ENCODE peak calls at places on chromosomes 5 and 9, in nine cellular contexts. N is fibroblast of lung, T is GM23248, S is neuronal stem cell, L is SK-N-SH, B is PC-3, C is endothelial cell of umbilical vein, V is MM.1S, Y is HepG2. G is an unnamed sample.

GRCh38 chr9:12464910-12465512 is 228.2 kb upstream of the TYRP1 start:
- DNase-seq in N (peak), T (peak), S (peak), L (peak), B (peak), C (peak), V (peak), Y (peak), G (peak)

GRCh38 chr5:134451618-134452505 is 40.2 kb upstream of the CDKN2AIPNL start:
- DNase-seq in N (peak), T (peak), S (no peak), L (no peak), B (peak), C (peak), V (no peak), Y (no peak), G (no peak)

GRCh38 chr5:178189433-178189832 is 2.3 kb upstream of the GMCL2 start:
- DNase-seq in N (no peak), T (no peak), S (no peak), L (no peak), B (no peak), C (no peak), V (no peak), Y (no peak), G (no peak)

GRCh38 chr9:14096182-14096922 is 217.6 kb downstream of the NFIB start:
- DNase-seq in N (peak), T (peak), S (no peak), L (peak), B (no peak), C (peak), V (no peak), Y (no peak), G (peak)

GRCh38 chr5:56019306-56020272 is 24.8 kb upstream of the IL6ST start:
- DNase-seq in N (no peak), T (peak), S (no peak), L (no peak), B (no peak), C (no peak), V (peak), Y (no peak), G (peak)

GRCh38 chr9:125997510-125997823 is 250.3 kb downstream of the PBX3 start:
- DNase-seq in N (no peak), T (no peak), S (no peak), L (no peak), B (no peak), C (no peak), V (no peak), Y (no peak), G (no peak)

GRCh38 chr9:88692837-88693236 is 157.9 kb downstream of the NXNL2 start:
- DNase-seq in N (no peak), T (no peak), S (no peak), L (no peak), B (no peak), C (no peak), V (no peak), Y (no peak), G (no peak)

GRCh38 chr9:134324359-134325095 is 1.7 kb upstream of the RXRA start:
- DNase-seq in N (peak), T (no peak), S (no peak), L (no peak), B (peak), C (no peak), V (no peak), Y (no peak), G (no peak)

GRCh38 chr5:36692791-36693763 is 86.7 kb downstream of the SLC1A3 start:
- DNase-seq in N (peak), T (peak), S (peak), L (peak), B (peak), C (peak), V (peak), Y (peak), G (no peak)

DNA sequence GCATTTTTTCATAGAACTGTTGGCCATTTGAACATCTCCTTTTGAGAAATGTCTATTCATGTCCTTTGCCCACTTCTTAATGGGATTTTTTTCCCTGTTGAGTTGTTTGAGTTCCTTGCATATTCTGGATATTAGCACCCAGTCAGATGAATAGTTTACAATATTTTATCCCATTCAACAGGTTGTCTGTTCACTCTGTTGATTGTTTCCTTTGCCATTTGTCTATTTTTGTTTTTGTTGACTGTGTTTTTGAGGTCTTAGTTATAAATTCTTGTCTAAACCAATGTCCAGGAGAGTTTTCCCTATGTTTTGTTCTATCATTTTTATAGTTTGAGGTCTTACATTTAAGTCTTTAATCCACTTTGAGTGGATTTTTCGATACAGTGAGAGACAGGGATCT is 139.0 kb upstream of the TNPO1 start:
- DNase-seq in N (no peak), T (no peak), S (no peak), L (no peak), B (no peak), C (no peak), V (no peak), Y (no peak), G (no peak)
- H3K9ac ChIP-seq in N (no peak), T (no peak), S (no peak), L (no peak), B (no peak), C (no peak), V (no peak), Y (no peak), G (no peak)

GRCh38 chr5:67986761-67987160 is 228.8 kb upstream of the PIK3R1 start:
- DNase-seq in N (no peak), T (no peak), S (no peak), L (no peak), B (no peak), C (no peak), V (no peak), Y (no peak), G (no peak)

GRCh38 chr5:67984546-67984945 is 231.0 kb upstream of the PIK3R1 start:
- DNase-seq in N (no peak), T (peak), S (no peak), L (no peak), B (no peak), C (no peak), V (no peak), Y (no peak), G (no peak)

GRCh38 chr5:67985686-67986387 is 229.7 kb upstream of the PIK3R1 start:
- DNase-seq in N (peak), T (peak), S (no peak), L (no peak), B (no peak), C (no peak), V (no peak), Y (no peak), G (no peak)

DNA sequence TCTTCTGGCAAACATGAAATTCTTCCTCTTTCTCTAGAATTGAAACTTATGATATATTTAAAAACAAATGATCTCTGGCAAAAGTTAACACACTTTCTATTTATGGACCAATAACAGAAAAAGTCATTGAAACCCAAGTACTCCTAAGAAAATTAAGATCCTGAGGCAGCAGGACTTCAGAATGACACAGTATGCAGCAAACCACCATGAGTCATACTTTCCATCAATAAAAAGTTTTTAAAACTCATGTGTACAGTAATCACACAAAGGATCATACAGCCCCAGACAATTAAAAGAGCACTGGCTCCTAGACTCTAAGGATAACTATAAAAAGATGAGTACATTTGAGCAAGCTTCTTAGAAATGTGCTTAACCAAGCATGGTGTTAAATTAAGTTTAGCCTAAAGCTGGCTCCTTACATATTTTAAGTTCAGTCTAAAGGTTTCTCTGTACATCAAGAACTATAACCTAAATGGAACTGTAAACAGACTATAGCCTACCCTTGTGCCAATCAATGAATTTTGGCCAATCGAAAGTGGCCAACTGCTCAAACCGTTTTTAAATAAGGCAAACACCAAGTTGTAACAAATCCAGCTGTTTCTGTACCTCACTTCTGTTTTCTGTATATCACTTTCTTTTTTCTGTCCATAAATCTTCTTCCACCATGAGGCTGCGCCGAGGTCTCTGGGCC is 232.2 kb upstream of the PIK3R1 start:
- DNase-seq in N (peak), T (peak), S (no peak), L (no peak), B (peak), C (peak), V (no peak), Y (no peak), G (peak)
- H3K9ac ChIP-seq in N (no peak), T (no peak), S (no peak), L (no peak), B (no peak), C (no peak), V (no peak), Y (no peak), G (peak)

GRCh38 chr5:112418412-112419049 is 546 bp downstream of the EPB41L4A start:
- DNase-seq in N (no peak), T (peak), S (peak), L (peak), B (no peak), C (peak), V (no peak), Y (no peak), G (no peak)

GRCh38 chr5:112419050-112419595 is at the start of gene EPB41L4A:
- DNase-seq in N (peak), T (peak), S (peak), L (peak), B (no peak), C (peak), V (peak), Y (no peak), G (no peak)

GRCh38 chr5:112419596-112420110 is 576 bp upstream of the EPB41L4A start:
- DNase-seq in N (peak), T (peak), S (peak), L (peak), B (no peak), C (peak), V (peak), Y (no peak), G (no peak)

GRCh38 chr5:112417931-112418358 is 1.1 kb downstream of the EPB41L4A start:
- DNase-seq in N (peak), T (peak), S (peak), L (peak), B (peak), C (peak), V (peak), Y (no peak), G (no peak)

DNA sequence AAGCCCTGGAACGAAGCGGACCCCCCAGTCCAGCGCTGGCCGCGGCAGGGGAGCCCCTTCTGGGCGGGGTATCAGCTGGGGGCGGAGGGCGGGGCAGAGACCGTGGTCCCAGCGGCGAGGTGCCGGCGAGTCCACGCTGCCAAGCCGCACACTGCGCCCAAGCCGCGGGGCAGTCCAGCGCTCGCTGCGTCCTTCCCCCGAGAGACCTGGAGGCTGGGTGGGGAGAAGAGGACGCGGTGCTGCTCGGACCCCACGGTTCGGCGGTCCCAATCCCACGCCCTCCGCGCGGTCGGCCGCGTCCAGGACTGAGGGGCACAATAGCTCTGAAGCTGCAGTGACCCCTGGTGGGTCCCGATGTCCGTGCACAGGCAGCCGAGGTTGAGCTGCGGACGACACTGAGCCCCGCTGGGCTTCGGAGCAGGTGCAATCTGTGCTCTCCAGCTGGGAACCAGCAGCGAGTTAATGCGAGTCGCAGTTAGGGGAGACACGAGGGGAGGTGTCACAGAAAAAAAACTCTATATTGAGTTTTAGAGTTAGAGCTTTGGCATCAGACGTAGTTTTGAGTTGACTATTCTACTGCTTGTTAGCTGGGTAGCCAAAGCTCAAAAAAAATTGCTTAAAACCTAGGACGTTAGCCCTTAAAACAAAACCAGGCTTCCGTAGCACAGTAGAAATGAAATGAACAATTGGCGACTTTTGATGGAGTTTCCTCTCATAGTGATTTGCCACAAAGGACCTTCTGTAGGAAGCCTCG is 1.2 kb upstream of the EPB41L4A start:
- DNase-seq in N (peak), T (peak), S (peak), L (peak), B (peak), C (peak), V (peak), Y (peak), G (no peak)
- H3K9ac ChIP-seq in N (no peak), T (no peak), S (peak), L (no peak), B (no peak), C (peak), V (peak), Y (no peak), G (no peak)

GRCh38 chr5:6732634-6733410 is 19.6 kb downstream of the TENT4A start:
- DNase-seq in N (peak), T (peak), S (no peak), L (peak), B (peak), C (peak), V (no peak), Y (no peak), G (no peak)
- H3K9ac ChIP-seq in N (no peak), T (peak), S (no peak), L (peak), B (no peak), C (peak), V (no peak), Y (no peak), G (peak)

GRCh38 chr5:151139646-151140045 is 17.9 kb downstream of the ANXA6 start:
- DNase-seq in N (no peak), T (no peak), S (no peak), L (no peak), B (no peak), C (no peak), V (no peak), Y (no peak), G (no peak)

GRCh38 chr5:151140686-151141459 is 16.7 kb downstream of the ANXA6 start:
- DNase-seq in N (no peak), T (no peak), S (no peak), L (no peak), B (no peak), C (no peak), V (peak), Y (no peak), G (no peak)

GRCh38 chr5:151142933-151143332 is 14.6 kb downstream of the ANXA6 start:
- DNase-seq in N (no peak), T (no peak), S (no peak), L (no peak), B (no peak), C (no peak), V (no peak), Y (no peak), G (no peak)

GRCh38 chr5:151139015-151139414 is 18.6 kb downstream of the ANXA6 start:
- DNase-seq in N (no peak), T (no peak), S (no peak), L (no peak), B (no peak), C (no peak), V (no peak), Y (no peak), G (no peak)

GRCh38 chr5:151141535-151141934 is 16.0 kb downstream of the ANXA6 start:
- DNase-seq in N (peak), T (peak), S (no peak), L (no peak), B (no peak), C (no peak), V (peak), Y (no peak), G (no peak)
- H3K9ac ChIP-seq in N (no peak), T (peak), S (no peak), L (no peak), B (no peak), C (no peak), V (peak), Y (no peak), G (no peak)

G was measured in SK-N-MC.